ENCODE peak calls at places on chromosomes 5 and 9, in nine cellular contexts. B, J, A, H, E, Z, Y, V and P are unnamed samples.
A peak's percentile ranks its signal among the peaks of the same experiment; 100 is the strongest.

GRCh38 chr9:75451045-75451444 is 362.7 kb downstream of the OSTF1 start:
- DNase-seq in Z (no peak), V (no peak), B (no peak), Y (peak; percentile 14), E (no peak), J (no peak), H (no peak), A (no peak), P (no peak)

GRCh38 chr5:143629871-143630658 is 181.9 kb upstream of the HMHB1 start:
- DNase-seq in E (peak; percentile 31), Z (peak; percentile 41), H (no peak), J (no peak), V (peak; percentile 73), Y (peak; percentile 58), A (no peak), B (no peak), P (no peak)

GRCh38 chr5:14685757-14686156 is 21.2 kb downstream of the OTULIN start:
- DNase-seq in J (peak; percentile 51), Z (peak; percentile 70), V (peak; percentile 67), B (peak; percentile 75), Y (peak; percentile 69), A (peak; percentile 51), H (no peak), E (no peak), P (no peak)

GRCh38 chr5:103041071-103041676 is 78.8 kb downstream of the GIN1 start:
- DNase-seq in V (peak; percentile 63), Y (peak; percentile 65), E (no peak), H (no peak), J (peak; percentile 59), B (peak; percentile 80), Z (peak; percentile 74), A (peak; percentile 62), P (no peak)

GRCh38 chr5:43315262-43315661 is 2.0 kb upstream of the HMGCS1 start:
- DNase-seq in E (peak; percentile 59), B (no peak), Y (no peak), Z (no peak), A (no peak), H (no peak), J (no peak), V (peak; percentile 63), P (no peak)

GRCh38 chr9:76087978-76088377 is 197.5 kb downstream of the PCSK5 start:
- DNase-seq in A (no peak), E (no peak), H (no peak), Z (no peak), V (no peak), J (no peak), Y (no peak), B (no peak), P (no peak)

GRCh38 chr5:11619339-11620028 is 284.8 kb downstream of the CTNND2 start:
- DNase-seq in B (no peak), J (no peak), V (no peak), Z (no peak), E (peak; percentile 18), Y (peak; percentile 14), H (no peak), A (no peak), P (no peak)

GRCh38 chr5:66469684-66470083 is 126.5 kb upstream of the MAST4 start:
- DNase-seq in H (no peak), J (no peak), Z (no peak), B (no peak), A (no peak), V (no peak), Y (peak; percentile 5), E (no peak), P (no peak)

GRCh38 chr5:68243251-68243650 is 27.7 kb downstream of the PIK3R1 start:
- DNase-seq in E (no peak), A (no peak), H (no peak), Y (no peak), B (no peak), Z (no peak), J (no peak), V (no peak), P (no peak)

GRCh38 chr9:123481209-123481865 is 125.3 kb downstream of the CRB2 start:
- DNase-seq in H (no peak), Y (no peak), A (no peak), B (no peak), V (no peak), E (no peak), J (no peak), Z (no peak), P (no peak)

GRCh38 chr5:1875843-1876671 is 6.7 kb downstream of the IRX4 start:
- DNase-seq in B (no peak), V (no peak), Y (no peak), E (no peak), J (no peak), H (no peak), A (no peak), Z (no peak), P (no peak)

GRCh38 chr5:112473989-112474388 is 54.9 kb upstream of the EPB41L4A start:
- DNase-seq in H (no peak), Z (peak; percentile 9), Y (no peak), J (no peak), A (no peak), E (no peak), V (no peak), B (no peak), P (no peak)